ENCODE peak calls at places on chromosomes 4 and X, in ten cellular contexts. R, B, O, W, A, P, U, C, J and Q are unnamed samples.

GRCh38 chr4:30746735-30747134 is 26.6 kb downstream of the PCDH7 start:
- DNase-seq in R (no peak), B (no peak), O (no peak), W (no peak), A (no peak), P (no peak), U (no peak), C (no peak), J (no peak), Q (no peak)

GRCh38 chr4:138645289-138645688 is 370.3 kb upstream of the NOCT start:
- DNase-seq in R (no peak), B (no peak), O (no peak), W (no peak), A (no peak), P (no peak), U (no peak), C (peak), J (peak), Q (no peak)

GRCh38 chrX:41716217-41716616 is 7.8 kb upstream of the GPR82 start:
- DNase-seq in R (no peak), B (no peak), O (no peak), W (no peak), A (no peak), P (no peak), U (no peak), C (no peak), J (no peak), Q (no peak)

GRCh38 chr4:31089815-31090214 is 369.6 kb downstream of the PCDH7 start:
- DNase-seq in R (no peak), B (no peak), O (no peak), W (no peak), A (no peak), P (no peak), U (peak), C (no peak), J (peak), Q (peak)

GRCh38 chr4:81622028-81622427 is 150.3 kb upstream of the RASGEF1B start:
- DNase-seq in R (no peak), B (no peak), O (no peak), W (no peak), A (no peak), P (no peak), U (no peak), C (no peak), J (no peak), Q (no peak)

GRCh38 chrX:133305348-133305747 is 87.2 kb upstream of the TFDP3 start:
- DNase-seq in R (no peak), B (no peak), O (no peak), W (no peak), A (no peak), P (no peak), U (no peak), C (no peak), J (no peak), Q (no peak)

GRCh38 chr4:184962125-184962638 is 56.1 kb upstream of the HELT start:
- DNase-seq in R (no peak), B (no peak), O (no peak), W (no peak), A (no peak), P (no peak), U (no peak), C (no peak), J (no peak), Q (no peak)

GRCh38 chrX:47361538-47362511 is 8.6 kb upstream of the ZNF157 start:
- DNase-seq in R (peak), B (peak), O (no peak), W (no peak), A (peak), P (peak), U (peak), C (peak), J (peak), Q (peak)

GRCh38 chr4:184993243-184993642 is 25.0 kb upstream of the HELT start:
- DNase-seq in R (no peak), B (no peak), O (no peak), W (no peak), A (no peak), P (no peak), U (no peak), C (no peak), J (no peak), Q (no peak)

GRCh38 chr4:20512053-20512810 is 188.0 kb upstream of the PACRGL start:
- DNase-seq in R (no peak), B (no peak), O (no peak), W (no peak), A (no peak), P (no peak), U (no peak), C (no peak), J (no peak), Q (no peak)

GRCh38 chr4:161320377-161320776 is 843.4 kb downstream of the FSTL5 start:
- DNase-seq in R (no peak), B (no peak), O (no peak), W (no peak), A (no peak), P (peak), U (peak), C (peak), J (peak), Q (no peak)

GRCh38 chr4:159684061-159684460 is 581.2 kb downstream of the RAPGEF2 start:
- DNase-seq in R (no peak), B (no peak), O (no peak), W (no peak), A (no peak), P (no peak), U (no peak), C (no peak), J (no peak), Q (no peak)

GRCh38 chrX:129540725-129541184 is 696 bp downstream of the OCRL start:
- DNase-seq in R (no peak), B (no peak), O (no peak), W (no peak), A (peak), P (no peak), U (peak), C (peak), J (peak), Q (peak)

GRCh38 chr4:168537556-168537955 is 40.7 kb downstream of the PALLD start:
- DNase-seq in R (no peak), B (no peak), O (no peak), W (no peak), A (no peak), P (no peak), U (no peak), C (no peak), J (no peak), Q (no peak)

GRCh38 chrX:134990475-134991473 is at the start of gene SMIM10:
- DNase-seq in R (peak), B (peak), O (no peak), W (peak), A (peak), P (no peak), U (peak), C (peak), J (peak), Q (peak)

GRCh38 chrX:132636080-132636479 is 147.2 kb upstream of the MBNL3 start:
- DNase-seq in R (no peak), B (peak), O (no peak), W (no peak), A (no peak), P (peak), U (no peak), C (peak), J (no peak), Q (no peak)

GRCh38 chrX:133171962-133172708 is 46.0 kb downstream of the TFDP3 start:
- DNase-seq in R (no peak), B (peak), O (no peak), W (no peak), A (no peak), P (peak), U (peak), C (no peak), J (peak), Q (no peak)

GRCh38 chrX:153726286-153727107 is 1.8 kb downstream of the ABCD1 start:
- DNase-seq in R (peak), B (peak), O (no peak), W (peak), A (peak), P (peak), U (peak), C (peak), J (peak), Q (peak)

GRCh38 chr4:144565558-144566195 is 80.3 kb upstream of the HHIP start:
- DNase-seq in R (no peak), B (no peak), O (no peak), W (no peak), A (no peak), P (no peak), U (no peak), C (no peak), J (no peak), Q (no peak)